ENCODE peak calls at places on chromosome 2, in four cellular contexts. X is neuronal stem cell, Q is K562, A is GM23248. V is an unnamed sample.

GRCh38 chr2:239269959-239270358 is 130.9 kb downstream of the HDAC4 start:
- DNase-seq in A (no peak), Q (no peak), X (no peak), V (no peak)

GRCh38 chr2:73730810-73731209 is 6.3 kb downstream of the TPRKB start:
- DNase-seq in A (no peak), X (no peak), Q (no peak), V (no peak)

GRCh38 chr2:179261161-179261825 is 3.3 kb downstream of the SESTD1 start:
- DNase-seq in Q (no peak), A (peak), X (no peak), V (no peak)

GRCh38 chr2:216680951-216681629 is 14.3 kb downstream of the IGFBP5 start:
- DNase-seq in Q (no peak), A (no peak), X (no peak), V (no peak)

GRCh38 chr2:181813963-181814565 is 77.5 kb upstream of the ITPRID2 start:
- DNase-seq in A (peak), Q (no peak), X (no peak), V (no peak)

GRCh38 chr2:233338046-233338445 is 16.2 kb upstream of the DGKD start:
- DNase-seq in Q (no peak), A (no peak), X (no peak), V (no peak)

GRCh38 chr2:71945133-71945959 is 202.3 kb downstream of the CYP26B1 start:
- DNase-seq in Q (no peak), A (no peak), X (no peak), V (no peak)

GRCh38 chr2:10079192-10079930 is 850 bp downstream of the CYS1 start:
- DNase-seq in Q (no peak), X (peak), A (peak), V (peak)

GRCh38 chr2:25078171-25079049 is 36.5 kb downstream of the EFR3B start:
- DNase-seq in Q (no peak), A (peak), X (no peak), V (peak)

GRCh38 chr2:72757177-72757775 is 68.6 kb downstream of the EXOC6B start:
- DNase-seq in Q (peak), A (no peak), X (no peak), V (peak)

GRCh38 chr2:228318218-228318617 is 136.7 kb upstream of the SPHKAP start:
- DNase-seq in Q (no peak), A (peak), X (peak), V (peak)

GRCh38 chr2:164257794-164258193 is 363.5 kb downstream of the GRB14 start:
- DNase-seq in X (no peak), A (peak), Q (no peak), V (no peak)

GRCh38 chr2:96760986-96761832 is 507 bp downstream of the CNNM4 start:
- DNase-seq in A (peak), Q (peak), X (no peak), V (no peak)

GRCh38 chr2:240961878-240962277 is 36.5 kb upstream of the SNED1 start:
- DNase-seq in A (no peak), X (no peak), Q (no peak), V (no peak)

GRCh38 chr2:240960963-240961876 is 37.2 kb upstream of the SNED1 start:
- DNase-seq in A (no peak), X (no peak), Q (no peak), V (no peak)

GRCh38 chr2:240963376-240964220 is 34.8 kb upstream of the SNED1 start:
- DNase-seq in X (no peak), Q (no peak), A (no peak), V (no peak)

GRCh38 chr2:240963065-240963375 is 35.4 kb upstream of the SNED1 start:
- DNase-seq in Q (no peak), X (no peak), A (no peak), V (no peak)

DNA sequence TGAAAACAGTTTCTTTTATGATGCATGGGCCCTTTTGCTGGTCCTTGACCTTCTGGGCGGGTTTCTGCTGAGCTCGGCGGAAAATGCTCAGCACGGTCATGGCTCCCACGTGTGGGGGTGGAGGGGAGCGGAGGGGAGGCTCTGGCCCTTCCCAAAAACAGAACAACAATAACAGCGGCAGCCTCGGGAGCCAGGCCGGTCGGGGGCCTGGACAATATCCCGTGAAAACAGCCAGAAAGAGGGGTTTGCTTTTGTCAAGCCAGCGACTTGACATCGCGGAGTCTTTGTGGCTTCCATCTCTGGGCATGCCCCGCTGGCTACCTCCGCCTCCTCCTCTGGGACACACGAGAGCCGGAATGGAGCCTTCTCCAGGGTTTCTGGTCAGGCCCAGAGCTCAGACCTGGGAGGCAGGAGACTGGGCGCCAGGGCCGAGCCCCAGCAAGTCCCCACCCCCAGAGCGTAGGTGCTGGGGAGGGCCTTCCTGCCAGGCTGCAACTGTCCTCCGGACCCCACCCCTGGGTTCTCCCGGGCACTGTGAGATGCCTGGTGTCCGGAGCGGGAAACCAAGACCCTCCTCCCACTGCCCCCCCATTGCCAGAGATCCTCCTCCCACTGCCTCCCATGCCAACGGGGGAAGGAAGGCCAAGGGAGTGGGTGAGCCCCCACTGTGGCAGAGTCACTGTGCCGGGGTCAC is 35.9 kb upstream of the SNED1 start:
- DNase-seq in A (peak), X (peak), Q (no peak), V (no peak)
- H2AFZ ChIP-seq in A (peak), X (peak), Q (no peak), V (no peak)

GRCh38 chr2:211093743-211094303 is 537.4 kb downstream of the CPS1 start:
- DNase-seq in A (peak), X (no peak), Q (no peak), V (peak)

GRCh38 chr2:211086049-211086448 is 529.6 kb downstream of the CPS1 start:
- DNase-seq in Q (no peak), A (no peak), X (peak), V (no peak)

GRCh38 chr2:211085056-211085680 is 528.8 kb downstream of the CPS1 start:
- DNase-seq in X (peak), Q (peak), A (peak), V (peak)

GRCh38 chr2:211089127-211089526 is 532.7 kb downstream of the CPS1 start:
- DNase-seq in X (no peak), Q (no peak), A (no peak), V (no peak)
- H2AFZ ChIP-seq in X (no peak), Q (no peak), A (no peak), V (no peak)

GRCh38 chr2:28709101-28709500 is 42.5 kb upstream of the PPP1CB start:
- DNase-seq in Q (no peak), X (no peak), A (peak), V (no peak)
- H2AFZ ChIP-seq in Q (no peak), X (peak), A (peak), V (peak)

GRCh38 chr2:234919711-234920110 is 32.1 kb upstream of the SH3BP4 start:
- DNase-seq in X (no peak), A (peak), Q (no peak), V (peak)

GRCh38 chr2:234916674-234917073 is 35.1 kb upstream of the SH3BP4 start:
- DNase-seq in Q (no peak), X (no peak), A (no peak), V (no peak)

GRCh38 chr2:234913208-234913626 is 38.6 kb upstream of the SH3BP4 start:
- DNase-seq in A (no peak), Q (no peak), X (no peak), V (no peak)

GRCh38 chr2:234914371-234915154 is 37.3 kb upstream of the SH3BP4 start:
- DNase-seq in A (no peak), X (no peak), Q (no peak), V (no peak)

DNA sequence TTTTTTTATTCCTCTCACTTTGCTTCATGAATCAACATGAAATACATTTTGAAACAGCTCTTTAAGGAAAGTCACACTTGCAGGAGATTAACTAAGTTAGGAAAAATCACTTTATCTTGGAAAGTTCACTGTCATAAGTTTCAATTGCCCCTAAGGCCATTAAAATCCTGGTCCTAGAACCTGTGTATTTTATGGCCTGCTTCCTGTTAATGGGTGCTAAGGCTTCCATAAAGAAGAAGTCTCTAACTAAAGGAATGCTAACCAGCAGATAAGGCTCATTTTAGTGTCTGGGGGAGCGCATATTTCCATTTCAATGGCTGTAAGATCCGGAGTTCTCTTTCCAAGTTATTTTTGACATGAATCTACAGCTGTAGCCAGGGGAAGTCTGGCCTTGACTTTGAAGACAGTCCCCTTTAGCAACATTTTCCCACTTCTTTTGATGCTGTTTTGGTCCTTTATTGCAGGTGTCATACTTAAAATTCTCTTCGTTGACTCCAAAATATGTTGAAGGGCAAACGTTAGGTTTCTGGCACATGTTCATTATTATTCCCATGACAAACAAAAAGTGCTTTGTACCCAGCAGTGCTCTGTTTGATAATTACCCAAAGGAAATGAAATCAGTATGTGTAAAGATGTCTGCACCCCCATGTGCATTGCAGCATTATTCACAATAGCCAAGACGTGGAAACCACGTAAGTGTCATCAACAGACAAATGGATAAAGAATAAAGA is 34.4 kb upstream of the SH3BP4 start:
- DNase-seq in Q (no peak), A (peak), X (no peak), V (no peak)
- H2AFZ ChIP-seq in Q (no peak), A (no peak), X (no peak), V (no peak)

GRCh38 chr2:39947294-39948015 is 168.4 kb upstream of the THUMPD2 start:
- DNase-seq in A (no peak), X (no peak), Q (no peak), V (no peak)

GRCh38 chr2:39948016-39948719 is 169.1 kb upstream of the THUMPD2 start:
- DNase-seq in A (peak), Q (no peak), X (no peak), V (peak)

GRCh38 chr2:39954346-39954745 is 175.3 kb upstream of the THUMPD2 start:
- DNase-seq in X (no peak), A (peak), Q (no peak), V (peak)

DNA sequence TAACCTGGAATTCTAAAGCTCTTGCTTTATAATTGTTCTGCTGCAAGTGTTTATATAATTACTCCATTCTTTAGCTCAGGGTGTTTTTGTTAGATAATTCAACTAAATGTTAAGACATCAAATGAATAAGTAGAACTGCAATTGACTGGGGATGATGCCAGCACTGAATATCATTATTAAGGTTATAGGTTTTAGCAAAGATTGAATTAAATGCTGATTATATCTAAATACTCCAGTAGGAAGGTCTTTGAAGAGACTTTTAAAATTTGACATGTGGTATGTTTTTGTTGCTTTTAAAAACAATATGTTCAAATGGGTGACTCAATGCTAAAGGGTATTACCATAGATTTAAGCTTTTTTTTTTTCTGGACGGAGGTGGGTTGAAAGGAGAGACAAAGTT is 170.1 kb upstream of the THUMPD2 start:
- DNase-seq in A (no peak), Q (no peak), X (no peak), V (no peak)
- H2AFZ ChIP-seq in A (no peak), Q (no peak), X (no peak), V (no peak)

DNA sequence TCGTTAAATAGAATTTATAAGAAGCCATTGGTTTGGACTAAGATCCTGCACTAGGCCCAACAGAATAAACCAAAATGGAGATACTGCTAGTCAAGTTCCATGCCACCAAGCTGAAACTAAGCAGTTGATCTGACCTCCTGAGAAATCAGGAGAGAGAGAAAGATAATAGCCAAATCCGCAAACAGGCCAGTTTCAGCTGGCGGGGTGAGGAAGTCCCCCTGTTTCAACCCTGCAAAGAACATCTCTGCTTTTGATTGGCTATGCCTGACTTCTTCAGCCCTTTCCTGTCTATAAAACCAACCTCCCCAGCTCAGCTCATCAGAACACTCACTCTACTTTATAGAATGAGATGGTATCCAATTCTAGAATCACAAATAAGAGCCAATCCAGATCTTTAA is 543.3 kb upstream of the ID2 start:
- DNase-seq in A (no peak), Q (no peak), X (no peak), V (no peak)
- H2AFZ ChIP-seq in A (peak), Q (no peak), X (peak), V (no peak)

V was measured in mammary epithelial cell.